ENCODE peak calls at places on chromosomes 1 and 21, in ten cellular contexts. One of them, this sample, is unnamed.

GRCh38 chr1:53721088-53721487 is 17.9 kb downstream of the GLIS1 start:
- DNase-seq in SK-MEL-5: no peak
- DNase-seq in activated T-cell treated with anti-CD3 and anti-CD28 coated beads for 1 hour: no peak
- DNase-seq in CD8-positive, alpha-beta memory T cell: no peak
- DNase-seq in HEK293T: no peak
- DNase-seq in HTR-8/SVneo: no peak
- DNase-seq in EH: no peak
- DNase-seq in AG08395: no peak
- DNase-seq in NT2/D1: no peak
- DNase-seq in HCEC 1CT: no peak
- DNase-seq in this sample: no peak

GRCh38 chr1:163055531-163055930 is 13.6 kb upstream of the RGS4 start:
- DNase-seq in AG08395: no peak
- DNase-seq in HEK293T: no peak
- DNase-seq in EH: no peak
- DNase-seq in activated T-cell treated with anti-CD3 and anti-CD28 coated beads for 1 hour: no peak
- DNase-seq in HTR-8/SVneo: no peak
- DNase-seq in NT2/D1: no peak
- DNase-seq in SK-MEL-5: no peak
- DNase-seq in HCEC 1CT: no peak
- DNase-seq in CD8-positive, alpha-beta memory T cell: no peak
- DNase-seq in this sample: no peak

GRCh38 chr1:216710598-216711333 is 12.5 kb downstream of the ESRRG start:
- DNase-seq in CD8-positive, alpha-beta memory T cell: no peak
- DNase-seq in NT2/D1: no peak
- DNase-seq in AG08395: no peak
- DNase-seq in HCEC 1CT: no peak
- DNase-seq in HTR-8/SVneo: no peak
- DNase-seq in HEK293T: no peak
- DNase-seq in EH: no peak
- DNase-seq in activated T-cell treated with anti-CD3 and anti-CD28 coated beads for 1 hour: no peak
- DNase-seq in SK-MEL-5: no peak
- DNase-seq in this sample: no peak

GRCh38 chr1:36092798-36093185 is 4.1 kb downstream of the ADPRS start:
- DNase-seq in HEK293T: no peak
- DNase-seq in HCEC 1CT: no peak
- DNase-seq in EH: no peak
- DNase-seq in NT2/D1: no peak
- DNase-seq in SK-MEL-5: no peak
- DNase-seq in CD8-positive, alpha-beta memory T cell: no peak
- DNase-seq in AG08395: no peak
- DNase-seq in HTR-8/SVneo: no peak
- DNase-seq in activated T-cell treated with anti-CD3 and anti-CD28 coated beads for 1 hour: no peak
- DNase-seq in this sample: no peak

GRCh38 chr1:5448486-5448885 is 543.7 kb downstream of the NPHP4 start:
- DNase-seq in NT2/D1: peak
- DNase-seq in activated T-cell treated with anti-CD3 and anti-CD28 coated beads for 1 hour: peak
- DNase-seq in CD8-positive, alpha-beta memory T cell: no peak
- DNase-seq in HEK293T: no peak
- DNase-seq in HCEC 1CT: no peak
- DNase-seq in AG08395: no peak
- DNase-seq in SK-MEL-5: no peak
- DNase-seq in EH: no peak
- DNase-seq in HTR-8/SVneo: no peak
- DNase-seq in this sample: no peak

GRCh38 chr1:183287191-183287675 is 101.2 kb downstream of the LAMC2 start:
- DNase-seq in HEK293T: no peak
- DNase-seq in activated T-cell treated with anti-CD3 and anti-CD28 coated beads for 1 hour: no peak
- DNase-seq in EH: no peak
- DNase-seq in HCEC 1CT: no peak
- DNase-seq in SK-MEL-5: no peak
- DNase-seq in HTR-8/SVneo: no peak
- DNase-seq in NT2/D1: no peak
- DNase-seq in CD8-positive, alpha-beta memory T cell: no peak
- DNase-seq in AG08395: no peak
- DNase-seq in this sample: no peak

GRCh38 chr1:16971330-16972209 is 8.8 kb downstream of the MFAP2 start:
- DNase-seq in activated T-cell treated with anti-CD3 and anti-CD28 coated beads for 1 hour: no peak
- DNase-seq in HTR-8/SVneo: no peak
- DNase-seq in HEK293T: no peak
- DNase-seq in SK-MEL-5: peak
- DNase-seq in NT2/D1: no peak
- DNase-seq in AG08395: peak
- DNase-seq in CD8-positive, alpha-beta memory T cell: no peak
- DNase-seq in EH: peak
- DNase-seq in HCEC 1CT: no peak
- DNase-seq in this sample: no peak

GRCh38 chr1:167322483-167322882 is 101.8 kb downstream of the POU2F1 start:
- DNase-seq in HTR-8/SVneo: no peak
- DNase-seq in CD8-positive, alpha-beta memory T cell: no peak
- DNase-seq in activated T-cell treated with anti-CD3 and anti-CD28 coated beads for 1 hour: no peak
- DNase-seq in NT2/D1: no peak
- DNase-seq in EH: no peak
- DNase-seq in HCEC 1CT: no peak
- DNase-seq in AG08395: no peak
- DNase-seq in SK-MEL-5: no peak
- DNase-seq in HEK293T: no peak
- DNase-seq in this sample: no peak

GRCh38 chr1:91685994-91686393 is 185.3 kb downstream of the CDC7 start:
- DNase-seq in CD8-positive, alpha-beta memory T cell: no peak
- DNase-seq in EH: no peak
- DNase-seq in HEK293T: no peak
- DNase-seq in SK-MEL-5: no peak
- DNase-seq in AG08395: peak
- DNase-seq in activated T-cell treated with anti-CD3 and anti-CD28 coated beads for 1 hour: no peak
- DNase-seq in HCEC 1CT: no peak
- DNase-seq in NT2/D1: no peak
- DNase-seq in HTR-8/SVneo: no peak
- DNase-seq in this sample: no peak

GRCh38 chr1:200762089-200762488 is 23.4 kb downstream of the CAMSAP2 start:
- DNase-seq in AG08395: no peak
- DNase-seq in NT2/D1: no peak
- DNase-seq in HTR-8/SVneo: no peak
- DNase-seq in activated T-cell treated with anti-CD3 and anti-CD28 coated beads for 1 hour: no peak
- DNase-seq in CD8-positive, alpha-beta memory T cell: no peak
- DNase-seq in HEK293T: no peak
- DNase-seq in HCEC 1CT: no peak
- DNase-seq in SK-MEL-5: no peak
- DNase-seq in EH: no peak
- DNase-seq in this sample: no peak

GRCh38 chr1:214491468-214492120 is 59.8 kb downstream of the PTPN14 start:
- DNase-seq in SK-MEL-5: peak
- DNase-seq in AG08395: no peak
- DNase-seq in HCEC 1CT: no peak
- DNase-seq in HTR-8/SVneo: no peak
- DNase-seq in NT2/D1: no peak
- DNase-seq in EH: no peak
- DNase-seq in HEK293T: no peak
- DNase-seq in activated T-cell treated with anti-CD3 and anti-CD28 coated beads for 1 hour: no peak
- DNase-seq in CD8-positive, alpha-beta memory T cell: no peak
- DNase-seq in this sample: no peak

GRCh38 chr1:57748696-57749095 is 324.8 kb upstream of the DAB1 start:
- DNase-seq in EH: no peak
- DNase-seq in SK-MEL-5: no peak
- DNase-seq in CD8-positive, alpha-beta memory T cell: no peak
- DNase-seq in HTR-8/SVneo: no peak
- DNase-seq in HCEC 1CT: no peak
- DNase-seq in activated T-cell treated with anti-CD3 and anti-CD28 coated beads for 1 hour: no peak
- DNase-seq in HEK293T: no peak
- DNase-seq in AG08395: no peak
- DNase-seq in NT2/D1: no peak
- DNase-seq in this sample: no peak

GRCh38 chr1:173866462-173866861 is 1.3 kb downstream of the GAS5 start:
- DNase-seq in HTR-8/SVneo: no peak
- DNase-seq in NT2/D1: no peak
- DNase-seq in activated T-cell treated with anti-CD3 and anti-CD28 coated beads for 1 hour: no peak
- DNase-seq in EH: no peak
- DNase-seq in AG08395: no peak
- DNase-seq in SK-MEL-5: no peak
- DNase-seq in HCEC 1CT: no peak
- DNase-seq in CD8-positive, alpha-beta memory T cell: no peak
- DNase-seq in HEK293T: no peak
- DNase-seq in this sample: no peak

GRCh38 chr1:212987702-212988322 is 27.9 kb downstream of the ANGEL2 start:
- DNase-seq in NT2/D1: no peak
- DNase-seq in SK-MEL-5: no peak
- DNase-seq in HTR-8/SVneo: no peak
- DNase-seq in HEK293T: no peak
- DNase-seq in HCEC 1CT: no peak
- DNase-seq in EH: peak
- DNase-seq in activated T-cell treated with anti-CD3 and anti-CD28 coated beads for 1 hour: no peak
- DNase-seq in CD8-positive, alpha-beta memory T cell: no peak
- DNase-seq in AG08395: peak
- DNase-seq in this sample: no peak

GRCh38 chr1:198174297-198174696 is 17.5 kb downstream of the NEK7 start:
- DNase-seq in SK-MEL-5: no peak
- DNase-seq in HEK293T: no peak
- DNase-seq in CD8-positive, alpha-beta memory T cell: no peak
- DNase-seq in NT2/D1: no peak
- DNase-seq in activated T-cell treated with anti-CD3 and anti-CD28 coated beads for 1 hour: no peak
- DNase-seq in HCEC 1CT: peak
- DNase-seq in HTR-8/SVneo: no peak
- DNase-seq in EH: peak
- DNase-seq in AG08395: peak
- DNase-seq in this sample: no peak

GRCh38 chr1:33876970-33877680 is 13.2 kb downstream of the HMGB4 start:
- DNase-seq in HEK293T: no peak
- DNase-seq in SK-MEL-5: no peak
- DNase-seq in HCEC 1CT: peak
- DNase-seq in activated T-cell treated with anti-CD3 and anti-CD28 coated beads for 1 hour: no peak
- DNase-seq in CD8-positive, alpha-beta memory T cell: no peak
- DNase-seq in EH: peak
- DNase-seq in AG08395: peak
- DNase-seq in NT2/D1: no peak
- DNase-seq in HTR-8/SVneo: no peak
- DNase-seq in this sample: no peak

GRCh38 chr1:41340655-41341364 is 20.4 kb upstream of the FOXO6 start:
- DNase-seq in HEK293T: no peak
- DNase-seq in SK-MEL-5: no peak
- DNase-seq in EH: no peak
- DNase-seq in AG08395: no peak
- DNase-seq in HCEC 1CT: no peak
- DNase-seq in activated T-cell treated with anti-CD3 and anti-CD28 coated beads for 1 hour: no peak
- DNase-seq in NT2/D1: no peak
- DNase-seq in CD8-positive, alpha-beta memory T cell: no peak
- DNase-seq in HTR-8/SVneo: no peak
- DNase-seq in this sample: no peak

GRCh38 chr21:42446531-42446930 is 42.8 kb downstream of the UBASH3A start:
- DNase-seq in HTR-8/SVneo: no peak
- DNase-seq in AG08395: no peak
- DNase-seq in activated T-cell treated with anti-CD3 and anti-CD28 coated beads for 1 hour: no peak
- DNase-seq in SK-MEL-5: no peak
- DNase-seq in CD8-positive, alpha-beta memory T cell: no peak
- DNase-seq in EH: no peak
- DNase-seq in HEK293T: no peak
- DNase-seq in NT2/D1: no peak
- DNase-seq in HCEC 1CT: no peak
- DNase-seq in this sample: no peak

GRCh38 chr1:237074371-237075117 is 32.6 kb downstream of the RYR2 start:
- DNase-seq in HTR-8/SVneo: no peak
- DNase-seq in NT2/D1: no peak
- DNase-seq in HCEC 1CT: no peak
- DNase-seq in HEK293T: no peak
- DNase-seq in activated T-cell treated with anti-CD3 and anti-CD28 coated beads for 1 hour: no peak
- DNase-seq in SK-MEL-5: no peak
- DNase-seq in CD8-positive, alpha-beta memory T cell: no peak
- DNase-seq in AG08395: no peak
- DNase-seq in EH: no peak
- DNase-seq in this sample: no peak

GRCh38 chr1:166905930-166906329 is 29.9 kb upstream of the TADA1 start:
- DNase-seq in SK-MEL-5: no peak
- DNase-seq in HTR-8/SVneo: no peak
- DNase-seq in AG08395: peak
- DNase-seq in CD8-positive, alpha-beta memory T cell: no peak
- DNase-seq in HCEC 1CT: no peak
- DNase-seq in EH: peak
- DNase-seq in NT2/D1: no peak
- DNase-seq in HEK293T: no peak
- DNase-seq in activated T-cell treated with anti-CD3 and anti-CD28 coated beads for 1 hour: no peak
- DNase-seq in this sample: no peak